ENCODE peak calls at places on chromosomes 6 and 20, in eight cellular contexts. J, A, P, C, R, B, L and O are unnamed samples.

GRCh38 chr20:33685328-33686007 is 717 bp downstream of the E2F1 start:
- DNase-seq in J (peak), A (no peak), L (peak), R (no peak), B (peak), P (no peak), C (no peak), O (no peak)

GRCh38 chr20:44541957-44542356 is 20.1 kb upstream of the SERINC3 start:
- DNase-seq in A (no peak), C (peak), P (no peak), B (no peak), L (no peak), J (no peak), R (no peak), O (no peak)

GRCh38 chr6:107179004-107179403 is 63.7 kb upstream of the BEND3 start:
- DNase-seq in P (no peak), R (no peak), A (no peak), C (no peak), J (peak), B (peak), L (peak), O (no peak)

GRCh38 chr6:3280866-3281465 is 22.2 kb downstream of the PSMG4 start:
- DNase-seq in L (no peak), P (no peak), C (no peak), A (no peak), J (no peak), R (no peak), B (no peak), O (no peak)

GRCh38 chr6:141248056-141248799 is 884.5 kb upstream of the GJE1 start:
- DNase-seq in P (no peak), J (no peak), A (no peak), B (no peak), R (no peak), L (no peak), C (no peak), O (no peak)

GRCh38 chr6:113651120-113651519 is 206.0 kb upstream of the MARCKS start:
- DNase-seq in J (no peak), R (peak), A (no peak), B (no peak), C (no peak), P (no peak), L (no peak), O (no peak)

GRCh38 chr20:5844063-5844681 is 94.0 kb downstream of the SHLD1 start:
- DNase-seq in L (peak), R (no peak), P (no peak), B (no peak), A (peak), J (peak), C (no peak), O (peak)

GRCh38 chr6:44972710-44973109 is 355.4 kb upstream of the RUNX2 start:
- DNase-seq in P (no peak), J (no peak), L (no peak), C (no peak), B (no peak), A (no peak), R (no peak), O (no peak)

GRCh38 chr20:31605902-31606677 is 1.0 kb downstream of the ID1 start:
- DNase-seq in B (peak), P (no peak), J (peak), C (no peak), R (peak), A (no peak), L (no peak), O (no peak)